ENCODE peak calls at places on chromosomes 11 and 22, in seven cellular contexts. One of them, this sample, is unnamed.

GRCh38 chr11:118789501-118790356 is 1.2 kb downstream of the DDX6 start:
- DNase-seq in SK-MEL-5: peak
- DNase-seq in activated naive CD4-positive, alpha-beta T cell: peak
- DNase-seq in RWPE1: peak
- DNase-seq in NCI-H510A treated with DMSO at 0.1 percent for 48 hours: peak
- DNase-seq in brain microvascular endothelial cell: peak
- DNase-seq in activated CD4-positive, alpha-beta T cell treated with anti-CD3 and anti-CD28 coated beads, Interleukin-2, amount 50 U/mL, for 24 hours: no peak
- DNase-seq in this sample: no peak

GRCh38 chr11:122776546-122776945 is 61.8 kb upstream of the CRTAM start:
- DNase-seq in NCI-H510A treated with DMSO at 0.1 percent for 48 hours: no peak
- DNase-seq in brain microvascular endothelial cell: no peak
- DNase-seq in activated CD4-positive, alpha-beta T cell treated with anti-CD3 and anti-CD28 coated beads, Interleukin-2, amount 50 U/mL, for 24 hours: no peak
- DNase-seq in activated naive CD4-positive, alpha-beta T cell: no peak
- DNase-seq in RWPE1: no peak
- DNase-seq in SK-MEL-5: no peak
- DNase-seq in this sample: no peak

GRCh38 chr22:37904572-37905533 is 1.2 kb upstream of the MICALL1 start:
- DNase-seq in brain microvascular endothelial cell: peak
- DNase-seq in NCI-H510A treated with DMSO at 0.1 percent for 48 hours: no peak
- DNase-seq in activated CD4-positive, alpha-beta T cell treated with anti-CD3 and anti-CD28 coated beads, Interleukin-2, amount 50 U/mL, for 24 hours: no peak
- DNase-seq in activated naive CD4-positive, alpha-beta T cell: no peak
- DNase-seq in SK-MEL-5: peak
- DNase-seq in RWPE1: peak
- DNase-seq in this sample: no peak

GRCh38 chr11:107564877-107565218 is 687 bp downstream of the ALKBH8 start:
- DNase-seq in brain microvascular endothelial cell: no peak
- DNase-seq in activated naive CD4-positive, alpha-beta T cell: no peak
- DNase-seq in NCI-H510A treated with DMSO at 0.1 percent for 48 hours: no peak
- DNase-seq in SK-MEL-5: no peak
- DNase-seq in RWPE1: no peak
- DNase-seq in activated CD4-positive, alpha-beta T cell treated with anti-CD3 and anti-CD28 coated beads, Interleukin-2, amount 50 U/mL, for 24 hours: no peak
- DNase-seq in this sample: no peak

GRCh38 chr11:74849525-74850391 is 99.1 kb downstream of the XRRA1 start:
- DNase-seq in activated naive CD4-positive, alpha-beta T cell: no peak
- DNase-seq in RWPE1: peak
- DNase-seq in brain microvascular endothelial cell: peak
- DNase-seq in activated CD4-positive, alpha-beta T cell treated with anti-CD3 and anti-CD28 coated beads, Interleukin-2, amount 50 U/mL, for 24 hours: no peak
- DNase-seq in NCI-H510A treated with DMSO at 0.1 percent for 48 hours: no peak
- DNase-seq in SK-MEL-5: no peak
- DNase-seq in this sample: no peak

GRCh38 chr22:45511847-45512261 is 9.2 kb downstream of the FBLN1 start:
- DNase-seq in activated CD4-positive, alpha-beta T cell treated with anti-CD3 and anti-CD28 coated beads, Interleukin-2, amount 50 U/mL, for 24 hours: no peak
- DNase-seq in SK-MEL-5: no peak
- DNase-seq in activated naive CD4-positive, alpha-beta T cell: no peak
- DNase-seq in NCI-H510A treated with DMSO at 0.1 percent for 48 hours: no peak
- DNase-seq in brain microvascular endothelial cell: peak
- DNase-seq in RWPE1: no peak
- DNase-seq in this sample: no peak

GRCh38 chr11:1771273-1771672 is 7.5 kb upstream of the CTSD start:
- DNase-seq in activated naive CD4-positive, alpha-beta T cell: no peak
- DNase-seq in brain microvascular endothelial cell: no peak
- DNase-seq in RWPE1: no peak
- DNase-seq in activated CD4-positive, alpha-beta T cell treated with anti-CD3 and anti-CD28 coated beads, Interleukin-2, amount 50 U/mL, for 24 hours: no peak
- DNase-seq in SK-MEL-5: no peak
- DNase-seq in NCI-H510A treated with DMSO at 0.1 percent for 48 hours: no peak
- DNase-seq in this sample: no peak

GRCh38 chr22:44616882-44617655 is 84.9 kb upstream of the PRR5 start:
- DNase-seq in activated CD4-positive, alpha-beta T cell treated with anti-CD3 and anti-CD28 coated beads, Interleukin-2, amount 50 U/mL, for 24 hours: no peak
- DNase-seq in brain microvascular endothelial cell: no peak
- DNase-seq in activated naive CD4-positive, alpha-beta T cell: no peak
- DNase-seq in NCI-H510A treated with DMSO at 0.1 percent for 48 hours: no peak
- DNase-seq in RWPE1: no peak
- DNase-seq in SK-MEL-5: no peak
- DNase-seq in this sample: no peak

GRCh38 chr11:58740447-58740846 is 8.7 kb upstream of the GLYAT start:
- DNase-seq in NCI-H510A treated with DMSO at 0.1 percent for 48 hours: no peak
- DNase-seq in activated CD4-positive, alpha-beta T cell treated with anti-CD3 and anti-CD28 coated beads, Interleukin-2, amount 50 U/mL, for 24 hours: no peak
- DNase-seq in SK-MEL-5: no peak
- DNase-seq in activated naive CD4-positive, alpha-beta T cell: no peak
- DNase-seq in RWPE1: no peak
- DNase-seq in brain microvascular endothelial cell: no peak
- DNase-seq in this sample: no peak

GRCh38 chr22:24583221-24583971 is 9.5 kb downstream of the LRRC75B start:
- DNase-seq in activated naive CD4-positive, alpha-beta T cell: no peak
- DNase-seq in NCI-H510A treated with DMSO at 0.1 percent for 48 hours: peak
- DNase-seq in RWPE1: no peak
- DNase-seq in SK-MEL-5: no peak
- DNase-seq in brain microvascular endothelial cell: no peak
- DNase-seq in activated CD4-positive, alpha-beta T cell treated with anti-CD3 and anti-CD28 coated beads, Interleukin-2, amount 50 U/mL, for 24 hours: no peak
- DNase-seq in this sample: no peak

GRCh38 chr11:75246673-75247350 is 6.2 kb downstream of the TPBGL start:
- DNase-seq in SK-MEL-5: no peak
- DNase-seq in activated naive CD4-positive, alpha-beta T cell: no peak
- DNase-seq in NCI-H510A treated with DMSO at 0.1 percent for 48 hours: no peak
- DNase-seq in brain microvascular endothelial cell: no peak
- DNase-seq in RWPE1: no peak
- DNase-seq in activated CD4-positive, alpha-beta T cell treated with anti-CD3 and anti-CD28 coated beads, Interleukin-2, amount 50 U/mL, for 24 hours: no peak
- DNase-seq in this sample: no peak

GRCh38 chr22:35480627-35481565 is 59.7 kb upstream of the RASD2 start:
- DNase-seq in SK-MEL-5: no peak
- DNase-seq in activated CD4-positive, alpha-beta T cell treated with anti-CD3 and anti-CD28 coated beads, Interleukin-2, amount 50 U/mL, for 24 hours: no peak
- DNase-seq in activated naive CD4-positive, alpha-beta T cell: no peak
- DNase-seq in NCI-H510A treated with DMSO at 0.1 percent for 48 hours: no peak
- DNase-seq in RWPE1: no peak
- DNase-seq in brain microvascular endothelial cell: no peak
- DNase-seq in this sample: peak

GRCh38 chr11:119585038-119585666 is 143.8 kb downstream of the NECTIN1 start:
- DNase-seq in brain microvascular endothelial cell: no peak
- DNase-seq in SK-MEL-5: no peak
- DNase-seq in RWPE1: no peak
- DNase-seq in activated naive CD4-positive, alpha-beta T cell: no peak
- DNase-seq in activated CD4-positive, alpha-beta T cell treated with anti-CD3 and anti-CD28 coated beads, Interleukin-2, amount 50 U/mL, for 24 hours: no peak
- DNase-seq in NCI-H510A treated with DMSO at 0.1 percent for 48 hours: peak
- DNase-seq in this sample: peak

GRCh38 chr11:3609416-3610265 is 32.2 kb downstream of the ART5 start:
- DNase-seq in SK-MEL-5: peak
- DNase-seq in NCI-H510A treated with DMSO at 0.1 percent for 48 hours: peak
- DNase-seq in RWPE1: peak
- DNase-seq in activated naive CD4-positive, alpha-beta T cell: no peak
- DNase-seq in activated CD4-positive, alpha-beta T cell treated with anti-CD3 and anti-CD28 coated beads, Interleukin-2, amount 50 U/mL, for 24 hours: peak
- DNase-seq in brain microvascular endothelial cell: peak
- DNase-seq in this sample: no peak

GRCh38 chr22:50542416-50542927 is 3.2 kb upstream of the KLHDC7B start:
- DNase-seq in NCI-H510A treated with DMSO at 0.1 percent for 48 hours: no peak
- DNase-seq in RWPE1: no peak
- DNase-seq in brain microvascular endothelial cell: no peak
- DNase-seq in SK-MEL-5: no peak
- DNase-seq in activated naive CD4-positive, alpha-beta T cell: no peak
- DNase-seq in activated CD4-positive, alpha-beta T cell treated with anti-CD3 and anti-CD28 coated beads, Interleukin-2, amount 50 U/mL, for 24 hours: no peak
- DNase-seq in this sample: no peak

GRCh38 chr22:19086944-19087343 is 35.3 kb downstream of the DGCR2 start:
- DNase-seq in NCI-H510A treated with DMSO at 0.1 percent for 48 hours: no peak
- DNase-seq in activated CD4-positive, alpha-beta T cell treated with anti-CD3 and anti-CD28 coated beads, Interleukin-2, amount 50 U/mL, for 24 hours: no peak
- DNase-seq in activated naive CD4-positive, alpha-beta T cell: no peak
- DNase-seq in RWPE1: no peak
- DNase-seq in brain microvascular endothelial cell: peak
- DNase-seq in SK-MEL-5: peak
- DNase-seq in this sample: no peak

GRCh38 chr11:116879789-116880402 is 42.5 kb upstream of the APOA1 start:
- DNase-seq in brain microvascular endothelial cell: peak
- DNase-seq in activated naive CD4-positive, alpha-beta T cell: no peak
- DNase-seq in RWPE1: peak
- DNase-seq in activated CD4-positive, alpha-beta T cell treated with anti-CD3 and anti-CD28 coated beads, Interleukin-2, amount 50 U/mL, for 24 hours: peak
- DNase-seq in NCI-H510A treated with DMSO at 0.1 percent for 48 hours: peak
- DNase-seq in SK-MEL-5: peak
- DNase-seq in this sample: no peak

GRCh38 chr11:10122337-10123197 is 171.5 kb downstream of the SBF2 start:
- DNase-seq in activated naive CD4-positive, alpha-beta T cell: no peak
- DNase-seq in brain microvascular endothelial cell: peak
- DNase-seq in SK-MEL-5: no peak
- DNase-seq in NCI-H510A treated with DMSO at 0.1 percent for 48 hours: no peak
- DNase-seq in RWPE1: peak
- DNase-seq in activated CD4-positive, alpha-beta T cell treated with anti-CD3 and anti-CD28 coated beads, Interleukin-2, amount 50 U/mL, for 24 hours: no peak
- DNase-seq in this sample: no peak

This sample was measured in breast epithelium.